ENCODE peak calls at places on chromosomes 4 and X, in five cellular contexts. R is kidney epithelial cell, M is NCI-H1105, E is brain microvascular endothelial cell, U is cerebellum. V is an unnamed sample.

GRCh38 chrX:121761845-121762244 is 714.4 kb downstream of the GLUD2 start:
- DNase-seq in U (no peak), R (no peak), M (no peak), E (no peak), V (no peak)

GRCh38 chrX:78075787-78076389 is 28.2 kb upstream of the PGK1 start:
- DNase-seq in R (no peak), U (no peak), E (no peak), M (no peak), V (no peak)

GRCh38 chr4:1032861-1033260 is 21.4 kb downstream of the FGFRL1 start:
- DNase-seq in M (no peak), E (no peak), R (no peak), U (no peak), V (no peak)

GRCh38 chrX:38538134-38538533 is 23.2 kb upstream of the TSPAN7 start:
- DNase-seq in E (no peak), R (no peak), U (no peak), M (no peak), V (no peak)

GRCh38 chr4:189293459-189293858 is 647.2 kb upstream of the FRG1 start:
- DNase-seq in R (no peak), U (no peak), E (no peak), M (no peak), V (no peak)

GRCh38 chrX:69362889-69363288 is 141.2 kb upstream of the NALF2 start:
- DNase-seq in E (no peak), U (no peak), M (no peak), R (no peak), V (no peak)

GRCh38 chrX:81120936-81121351 is 80.8 kb downstream of the HMGN5 start:
- DNase-seq in M (no peak), R (peak), E (peak), U (no peak), V (peak)

GRCh38 chrX:154412468-154412867 is 1.1 kb downstream of the TAFAZZIN start:
- DNase-seq in E (no peak), M (no peak), U (no peak), R (no peak), V (peak)

GRCh38 chrX:37348237-37349130 is 680 bp upstream of the PRRG1 start:
- DNase-seq in U (no peak), E (no peak), M (no peak), R (no peak), V (no peak)

GRCh38 chrX:13334491-13334890 is 14.6 kb upstream of the ATXN3L start:
- DNase-seq in R (no peak), M (no peak), U (no peak), E (no peak), V (no peak)

GRCh38 chrX:153886915-153887314 is 942 bp upstream of the L1CAM start:
- DNase-seq in M (no peak), U (no peak), R (no peak), E (no peak), V (no peak)

V was measured in GM20000.